ENCODE peak calls at places on chromosomes 12 and 14, in six cellular contexts. L is ELR; H is GM12891; X is Calu3; N is naive thymus-derived CD8-positive, alpha-beta T cell; W is myocyte. G is an unnamed sample.

GRCh38 chr12:130764073-130764472 is 48.0 kb upstream of the RIMBP2 start:
- DNase-seq in H (no peak), X (no peak), W (no peak), L (peak; percentile 20), N (no peak), G (no peak)

GRCh38 chr12:90069711-90070110 is 361.1 kb upstream of the ATP2B1 start:
- DNase-seq in W (no peak), X (no peak), L (no peak), N (no peak), H (no peak), G (peak; percentile 95)

GRCh38 chr12:86186449-86186848 is 69.7 kb downstream of the MGAT4C start:
- DNase-seq in W (peak; percentile 5), H (no peak), X (peak; percentile 14), L (peak; percentile 37), N (no peak), G (no peak)

GRCh38 chr12:92899388-92900001 is 29.6 kb downstream of the EEA1 start:
- DNase-seq in X (no peak), H (no peak), W (peak; percentile 97), N (no peak), L (peak; percentile 99), G (peak; percentile 57)

GRCh38 chr14:71321556-71322315 is 414.5 kb downstream of the PCNX1 start:
- DNase-seq in X (peak; percentile 16), L (peak; percentile 84), W (peak; percentile 28), H (no peak), N (no peak), G (peak; percentile 81)

GRCh38 chr12:109704371-109705098 is 9.1 kb upstream of the FAM222A start:
- DNase-seq in H (no peak), X (no peak), L (no peak), N (no peak), W (no peak), G (no peak)

GRCh38 chr12:112419269-112420133 is 754 bp downstream of the PTPN11 start:
- DNase-seq in W (peak; percentile 82), N (no peak), X (peak; percentile 74), L (peak; percentile 90), H (no peak), G (no peak)

GRCh38 chr12:14256139-14256538 is 109.3 kb upstream of the ATF7IP start:
- DNase-seq in N (no peak), W (peak; percentile 60), X (no peak), L (peak; percentile 32), H (no peak), G (no peak)

GRCh38 chr12:7542813-7543212 is 39.2 kb upstream of the CD163 start:
- DNase-seq in W (peak; percentile 5), X (no peak), H (no peak), N (no peak), L (no peak), G (no peak)

GRCh38 chr12:19035552-19035951 is 94.0 kb upstream of the PLEKHA5 start:
- DNase-seq in L (no peak), X (no peak), H (no peak), N (no peak), W (no peak), G (no peak)

GRCh38 chr14:53881161-53881846 is 75.3 kb downstream of the BMP4 start:
- DNase-seq in H (no peak), W (peak; percentile 77), L (no peak), X (no peak), N (no peak), G (peak; percentile 25)

GRCh38 chr14:102215071-102215470 is 75.4 kb downstream of the WDR20 start:
- DNase-seq in L (no peak), N (no peak), H (no peak), W (peak; percentile 52), X (no peak), G (peak; percentile 69)

GRCh38 chr12:57604454-57605307 is at the start of gene DTX3:
- DNase-seq in W (peak; percentile 44), N (no peak), L (peak; percentile 57), H (peak; percentile 62), X (peak; percentile 42), G (peak; percentile 74)

GRCh38 chr12:120583478-120584030 is 2.4 kb upstream of the POP5 start:
- DNase-seq in W (peak; percentile 71), X (peak; percentile 88), N (peak; percentile 86), L (peak; percentile 76), H (peak; percentile 50), G (peak; percentile 84)

GRCh38 chr14:76376001-76376404 is at the start of gene ESRRB:
- DNase-seq in N (no peak), H (no peak), W (no peak), X (peak; percentile 12), L (no peak), G (peak; percentile 16)

GRCh38 chr14:71181215-71182003 is 274.1 kb downstream of the PCNX1 start:
- DNase-seq in H (no peak), W (no peak), X (no peak), L (no peak), N (no peak), G (no peak)

GRCh38 chr12:121237415-121237814 is 27.5 kb downstream of the P2RX4 start:
- DNase-seq in W (no peak), X (no peak), L (no peak), H (no peak), N (no peak), G (no peak)

GRCh38 chr14:96117101-96117897 is 78.1 kb downstream of the C14orf132 start:
- DNase-seq in N (no peak), X (no peak), W (no peak), L (no peak), H (no peak), G (no peak)

GRCh38 chr12:98893126-98893525 is 248.0 kb downstream of the APAF1 start:
- DNase-seq in N (no peak), L (peak; percentile 15), H (no peak), X (no peak), W (no peak), G (peak; percentile 44)

GRCh38 chr14:63897706-63898105 is 44.9 kb downstream of the SYNE2 start:
- DNase-seq in L (no peak), N (no peak), X (no peak), H (no peak), W (peak; percentile 47), G (no peak)

GRCh38 chr12:122189626-122190475 is 6.9 kb downstream of the LRRC43 start:
- DNase-seq in N (no peak), H (no peak), L (no peak), X (no peak), W (no peak), G (no peak)

GRCh38 chr14:82806426-82806825 is 1272.8 kb upstream of the SEL1L start:
- DNase-seq in N (no peak), X (no peak), H (no peak), L (no peak), W (no peak), G (no peak)

GRCh38 chr14:24037658-24038037 is 14.2 kb upstream of the CARMIL3 start:
- DNase-seq in X (no peak), N (no peak), L (no peak), W (no peak), H (no peak), G (peak; percentile 68)

GRCh38 chr14:36177489-36177888 is 967 bp upstream of the PTCSC3 start:
- DNase-seq in L (no peak), X (no peak), H (no peak), N (no peak), W (no peak), G (no peak)

GRCh38 chr14:56333361-56334279 is 215.4 kb downstream of the PELI2 start:
- DNase-seq in X (peak; percentile 10), N (no peak), W (peak; percentile 36), L (peak; percentile 80), H (no peak), G (peak; percentile 33)

GRCh38 chr14:101591121-101591520 is 29.8 kb downstream of the DIO3 start:
- DNase-seq in L (no peak), X (no peak), N (no peak), W (no peak), H (no peak), G (no peak)

GRCh38 chr12:114166360-114166759 is 200.2 kb upstream of the RBM19 start:
- DNase-seq in W (no peak), N (no peak), L (peak; percentile 66), X (peak; percentile 24), H (no peak), G (peak; percentile 38)

GRCh38 chr12:7749442-7749841 is 2.3 kb upstream of the CLEC4C start:
- DNase-seq in L (no peak), W (no peak), H (no peak), X (no peak), N (no peak), G (no peak)

GRCh38 chr12:89884365-89884915 is 175.8 kb upstream of the ATP2B1 start:
- DNase-seq in L (no peak), W (peak; percentile 31), H (no peak), N (no peak), X (no peak), G (no peak)

G was measured in G401.